ENCODE peak calls at places on chromosomes 4 and X, in eight cellular contexts. P is suprapubic skin, N is NCI-H1105, M is fibroblast of mammary gland, R is HTR-8/SVneo, H is kidney, I is endothelial cell, B is GM03348. G is an unnamed sample.

GRCh38 chrX:538311-538710 is 92.3 kb upstream of the SHOX start:
- DNase-seq in P (no peak), N (no peak), M (no peak), R (no peak), H (no peak), I (no peak), B (no peak), G (no peak)

GRCh38 chr4:99402765-99403164 is 32.4 kb downstream of the ADH7 start:
- DNase-seq in P (no peak), N (no peak), M (no peak), R (no peak), H (no peak), I (no peak), B (no peak), G (no peak)

GRCh38 chrX:13123857-13124345 is 79.5 kb upstream of the FAM9C start:
- DNase-seq in P (no peak), N (no peak), M (peak), R (no peak), H (no peak), I (no peak), B (no peak), G (peak)

GRCh38 chrX:40644175-40644574 is 3.2 kb downstream of the CXorf38 start:
- DNase-seq in P (no peak), N (no peak), M (peak), R (no peak), H (no peak), I (no peak), B (peak), G (no peak)

GRCh38 chrX:86066998-86067397 is 19.6 kb upstream of the CHM start:
- DNase-seq in P (no peak), N (no peak), M (peak), R (no peak), H (no peak), I (no peak), B (no peak), G (no peak)

GRCh38 chr4:147597561-147597960 is 19.6 kb upstream of the TMEM184C start:
- DNase-seq in P (no peak), N (no peak), M (no peak), R (no peak), H (no peak), I (no peak), B (no peak), G (no peak)

GRCh38 chr4:88353324-88353723 is 25.3 kb upstream of the HERC6 start:
- DNase-seq in P (no peak), N (no peak), M (no peak), R (no peak), H (no peak), I (no peak), B (no peak), G (no peak)

GRCh38 chr4:135204311-135204710 is 1002.7 kb upstream of the PABPC4L start:
- DNase-seq in P (no peak), N (no peak), M (no peak), R (no peak), H (no peak), I (no peak), B (no peak), G (no peak)

GRCh38 chrX:38514014-38514854 is 47.1 kb upstream of the TSPAN7 start:
- DNase-seq in P (no peak), N (peak), M (no peak), R (no peak), H (no peak), I (no peak), B (no peak), G (no peak)

G was measured in immature natural killer cell.